ENCODE peak calls at places on chromosomes 7 and 10, in six cellular contexts. W is brain microvascular endothelial cell, R is upper lobe of right lung, U is astrocyte of the spinal cord, B is WTC11, M is B cell. X is an unnamed sample.

GRCh38 chr7:75732764-75733630 is 5.7 kb downstream of the HIP1 start:
- DNase-seq in W (peak), R (no peak), U (peak), B (no peak), M (no peak), X (no peak)

GRCh38 chr7:134029743-134030142 is 97.4 kb upstream of the LRGUK start:
- DNase-seq in W (no peak), R (no peak), U (no peak), B (no peak), M (no peak), X (no peak)

GRCh38 chr7:45157653-45158401 is at the start of gene RAMP3:
- DNase-seq in W (no peak), R (peak), U (no peak), B (peak), M (peak), X (no peak)

GRCh38 chr10:12428447-12429135 is 79.2 kb downstream of the CAMK1D start:
- DNase-seq in W (no peak), R (no peak), U (no peak), B (no peak), M (no peak), X (no peak)

GRCh38 chr7:7102906-7103305 is 79.4 kb upstream of the C1GALT1 start:
- DNase-seq in W (no peak), R (no peak), U (no peak), B (no peak), M (no peak), X (no peak)

GRCh38 chr7:135342887-135343286 is 109.2 kb downstream of the STRA8 start:
- DNase-seq in W (no peak), R (no peak), U (no peak), B (no peak), M (no peak), X (no peak)

GRCh38 chr7:135251502-135252327 is 18.1 kb downstream of the STRA8 start:
- DNase-seq in W (no peak), R (peak), U (no peak), B (no peak), M (no peak), X (no peak)

GRCh38 chr10:86436963-86437362 is 70.4 kb upstream of the GRID1 start:
- DNase-seq in W (no peak), R (no peak), U (no peak), B (no peak), M (no peak), X (no peak)

GRCh38 chr10:110013615-110014293 is 6.0 kb downstream of the ADD3 start:
- DNase-seq in W (no peak), R (no peak), U (no peak), B (no peak), M (no peak), X (no peak)

GRCh38 chr10:93757136-93757535 is 600 bp upstream of the LGI1 start:
- DNase-seq in W (no peak), R (no peak), U (peak), B (peak), M (no peak), X (no peak)

GRCh38 chr7:70104243-70104642 is 506.0 kb downstream of the AUTS2 start:
- DNase-seq in W (no peak), R (no peak), U (no peak), B (no peak), M (no peak), X (no peak)

GRCh38 chr7:86094166-86094669 is 549.5 kb upstream of the GRM3 start:
- DNase-seq in W (no peak), R (no peak), U (no peak), B (no peak), M (no peak), X (no peak)

DNA sequence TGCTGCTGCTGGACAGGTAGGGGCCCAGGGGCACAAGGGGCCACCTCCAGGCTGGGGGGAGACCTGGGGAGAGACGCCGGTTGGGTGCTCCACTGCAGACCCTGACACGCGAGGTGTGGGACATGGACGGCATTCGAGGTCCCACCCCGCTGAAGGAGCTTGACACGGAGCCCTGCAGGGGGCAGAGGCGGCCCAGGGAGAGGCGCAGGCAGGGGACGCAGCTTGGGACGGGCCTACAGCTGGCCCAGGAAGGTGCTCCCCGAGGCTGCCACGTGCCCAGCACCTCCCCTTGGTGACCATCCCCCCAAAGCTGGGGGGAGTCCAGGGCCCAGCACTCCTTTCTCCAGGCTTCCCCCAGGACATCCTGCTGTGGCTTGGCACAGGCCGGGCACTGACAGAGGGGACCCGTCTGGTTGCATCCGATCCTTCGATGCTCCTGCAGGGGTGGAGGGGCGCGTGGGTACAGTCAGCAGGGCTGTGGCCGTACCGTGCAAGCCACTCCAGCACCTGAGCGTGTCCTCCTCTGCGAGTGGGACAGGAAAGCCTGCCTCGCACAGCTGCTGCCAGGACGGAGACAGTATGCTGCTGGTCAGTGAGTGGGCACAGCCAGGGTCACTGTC is 174.4 kb downstream of the ELFN1 start:
- DNase-seq in W (no peak), R (peak), U (no peak), B (peak), M (no peak), X (no peak)
- TF ChIP-seq CTCF in W (peak), R (no peak), U (no peak), B (no peak), M (no peak), X (no peak)

DNA sequence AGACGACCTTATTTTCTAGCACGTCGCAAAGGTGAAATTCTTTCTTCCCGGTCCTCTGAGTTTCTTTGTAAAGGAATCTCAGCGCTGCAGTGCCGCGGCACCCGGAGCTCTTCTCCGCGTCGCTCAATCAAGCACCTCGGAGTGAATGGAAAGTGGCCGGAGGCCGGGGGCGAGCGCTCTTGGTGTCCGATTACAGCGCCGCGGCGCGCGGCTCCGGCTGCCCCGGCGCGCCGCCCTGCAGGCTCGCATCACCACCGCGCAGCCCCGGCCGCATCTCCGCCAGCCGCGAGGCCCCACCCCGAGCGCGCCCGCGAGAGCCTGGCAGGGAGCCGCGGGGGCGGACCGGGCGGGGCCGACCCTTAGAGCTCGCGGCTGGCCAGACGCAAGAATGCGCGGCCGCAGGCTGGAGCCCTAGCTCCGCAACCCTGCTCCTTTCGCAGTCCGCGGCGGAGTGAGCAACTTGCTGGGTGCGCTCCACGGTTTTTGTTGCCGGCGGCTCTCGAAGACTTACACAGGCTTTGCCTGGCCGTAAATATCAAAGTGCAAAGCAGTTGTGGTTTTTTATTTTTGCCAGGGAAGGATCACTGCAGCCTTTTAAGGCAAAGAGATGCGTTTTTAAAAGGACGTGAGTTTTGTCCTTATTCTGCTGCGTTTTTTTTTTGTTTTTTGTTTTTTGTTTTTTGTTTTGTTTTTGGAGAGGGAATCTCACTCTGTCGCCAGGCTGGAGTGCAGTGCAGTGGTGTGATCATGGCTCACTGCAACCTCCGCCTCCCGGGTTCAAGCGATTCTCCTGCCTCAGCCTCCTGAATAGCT is at the start of gene SEMA3C:
- DNase-seq in W (peak), R (peak), U (peak), B (peak), M (peak), X (no peak)
- TF ChIP-seq CTCF in W (no peak), R (no peak), U (no peak), B (no peak), M (no peak), X (no peak)

GRCh38 chr10:95208702-95209391 is 14.8 kb downstream of the ACSM6 start:
- DNase-seq in W (no peak), R (no peak), U (peak), B (no peak), M (no peak), X (no peak)
- TF ChIP-seq CTCF in W (peak), R (peak), U (no peak), B (no peak), M (peak), X (peak)

GRCh38 chr7:30159698-30160143 is 24.9 kb downstream of the MTURN start:
- DNase-seq in W (peak), R (peak), U (peak), B (no peak), M (no peak), X (no peak)
- TF ChIP-seq CTCF in W (peak), R (no peak), U (peak), B (no peak), M (no peak), X (peak)

GRCh38 chr10:132632851-132633684 is 95.5 kb downstream of the INPP5A start:
- DNase-seq in W (peak), R (peak), U (peak), B (peak), M (no peak), X (no peak)

GRCh38 chr10:132634947-132635271 is 97.3 kb downstream of the INPP5A start:
- DNase-seq in W (no peak), R (no peak), U (no peak), B (no peak), M (no peak), X (no peak)

GRCh38 chr10:132632091-132632561 is 94.5 kb downstream of the INPP5A start:
- DNase-seq in W (no peak), R (peak), U (no peak), B (peak), M (no peak), X (no peak)

GRCh38 chr10:132636358-132636757 is 98.8 kb downstream of the INPP5A start:
- DNase-seq in W (no peak), R (peak), U (no peak), B (no peak), M (no peak), X (no peak)

DNA sequence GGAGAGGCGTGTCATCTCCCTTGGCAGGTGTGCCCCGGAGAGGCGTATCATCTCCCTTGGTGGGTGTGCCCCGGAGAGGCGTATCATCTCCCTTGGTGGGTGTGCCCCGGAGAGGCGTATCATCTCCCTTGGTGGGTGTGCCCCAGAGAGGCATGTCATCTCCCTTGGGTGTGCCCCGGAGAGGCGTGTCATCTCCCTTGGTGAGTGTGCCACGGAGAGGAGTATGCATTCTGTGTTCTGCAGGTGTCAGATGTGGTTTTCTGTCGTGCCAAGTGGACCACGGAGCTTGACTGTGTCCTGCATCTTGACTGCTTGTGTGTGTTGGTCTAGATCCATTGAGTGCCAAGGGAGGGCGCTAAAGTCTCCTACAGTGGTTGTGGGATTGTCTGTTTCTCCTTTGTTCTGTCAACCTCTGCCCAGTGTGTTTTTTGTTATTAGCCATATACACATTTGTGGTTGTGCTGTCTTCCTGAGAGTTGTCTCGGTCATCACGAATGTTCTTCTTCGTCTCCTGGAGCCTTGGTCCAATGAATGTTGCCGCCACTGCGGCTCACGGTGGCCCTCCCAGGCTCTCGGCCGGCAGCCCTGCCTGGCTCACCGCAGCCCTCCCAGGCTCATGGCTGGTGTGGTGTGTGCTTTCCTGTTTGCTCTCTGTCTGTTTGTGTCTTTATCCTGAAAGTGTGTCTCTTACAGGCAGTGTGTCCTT is 96.8 kb downstream of the INPP5A start:
- DNase-seq in W (no peak), R (peak), U (no peak), B (peak), M (no peak), X (no peak)
- TF ChIP-seq CTCF in W (peak), R (no peak), U (no peak), B (no peak), M (no peak), X (no peak)

DNA sequence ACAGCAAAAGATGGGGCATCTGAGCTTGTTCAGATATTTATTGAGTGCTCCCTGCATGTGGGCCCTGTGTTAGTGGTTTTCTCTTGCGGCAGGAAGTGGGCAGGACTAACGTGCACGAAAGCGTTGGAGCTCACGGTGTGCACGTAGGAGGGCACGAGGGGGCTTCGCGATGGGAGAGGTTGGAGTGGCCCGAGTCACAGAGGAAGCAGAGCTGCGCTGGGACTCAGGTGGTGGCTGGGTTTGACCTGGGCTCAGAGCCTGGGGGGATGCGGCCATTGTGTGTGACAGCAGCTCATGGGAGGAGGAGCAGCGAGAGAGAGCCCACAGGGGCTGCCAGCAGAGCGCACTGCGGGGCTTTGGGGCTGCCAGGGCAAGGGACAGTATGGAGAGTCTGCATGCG is 7.7 kb downstream of the ZSCAN25 start:
- DNase-seq in W (no peak), R (no peak), U (no peak), B (no peak), M (no peak), X (no peak)
- TF ChIP-seq CTCF in W (no peak), R (no peak), U (no peak), B (no peak), M (no peak), X (no peak)

DNA sequence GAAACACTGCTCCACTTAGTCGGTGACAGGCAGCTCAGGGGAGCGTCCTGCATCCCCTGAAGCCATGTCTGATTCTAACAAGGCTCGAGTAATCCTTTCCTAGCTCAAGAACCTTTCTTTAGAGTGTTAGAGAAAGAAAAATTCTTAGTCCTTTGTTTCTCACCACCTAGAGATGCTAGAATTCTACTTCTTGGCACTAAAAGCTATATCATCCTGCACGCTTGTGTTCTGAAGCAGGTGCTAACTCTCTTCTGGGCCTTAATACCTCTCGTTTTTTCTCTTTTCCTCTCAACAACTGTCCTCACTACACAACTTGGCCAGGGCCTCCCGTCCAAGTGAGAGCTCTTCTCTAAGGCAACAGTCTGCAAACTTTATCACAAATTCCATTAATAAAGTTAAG is at the start of gene LYZL2:
- DNase-seq in W (no peak), R (no peak), U (no peak), B (no peak), M (no peak), X (no peak)
- TF ChIP-seq CTCF in W (no peak), R (no peak), U (no peak), B (no peak), M (no peak), X (no peak)